ENCODE peak calls at places on chromosomes 2 and 18, in six cellular contexts. G, A, C, W, V and R are unnamed samples.

GRCh38 chr18:22424564-22424963 is 6.8 kb upstream of the CTAGE1 start:
- DNase-seq in G (no peak), C (no peak), A (no peak), W (no peak), V (no peak), R (no peak)

GRCh38 chr2:239535413-239535790 is 134.6 kb upstream of the HDAC4 start:
- DNase-seq in C (no peak), G (no peak), A (no peak), W (no peak), V (no peak), R (no peak)

GRCh38 chr18:76357585-76358265 is 137.3 kb downstream of the ZNF516 start:
- DNase-seq in G (no peak), A (no peak), C (no peak), V (no peak), W (no peak), R (no peak)

GRCh38 chr2:108938069-108938710 is 50.8 kb downstream of the EDAR start:
- DNase-seq in C (no peak), W (no peak), V (no peak), G (no peak), A (no peak), R (no peak)

GRCh38 chr2:26541401-26542193 is 63.7 kb upstream of the OTOF start:
- DNase-seq in V (no peak), A (no peak), G (no peak), C (no peak), W (no peak), R (no peak)

GRCh38 chr2:134249755-134250154 is 4.1 kb upstream of the MGAT5 start:
- DNase-seq in G (no peak), W (no peak), A (no peak), C (no peak), V (no peak), R (no peak)

GRCh38 chr2:28510184-28510583 is 14.3 kb downstream of the PLB1 start:
- DNase-seq in C (no peak), G (peak), W (no peak), A (no peak), V (no peak), R (no peak)

GRCh38 chr2:98896944-98897343 is 39.1 kb downstream of the CRACDL start:
- DNase-seq in C (no peak), W (no peak), A (no peak), V (no peak), G (no peak), R (no peak)

GRCh38 chr2:122652670-122653069 is 897.2 kb downstream of the TSN start:
- DNase-seq in W (no peak), C (no peak), A (no peak), G (no peak), V (no peak), R (no peak)

GRCh38 chr18:72692086-72692485 is 147.9 kb upstream of the CBLN2 start:
- DNase-seq in A (peak), C (no peak), W (no peak), G (peak), V (no peak), R (no peak)

GRCh38 chr2:201440182-201440581 is 11.1 kb downstream of the TRAK2 start:
- DNase-seq in W (no peak), C (no peak), A (peak), V (no peak), G (no peak), R (no peak)

GRCh38 chr2:105778344-105778607 is 33.6 kb downstream of the NCK2 start:
- DNase-seq in A (no peak), W (no peak), V (no peak), C (no peak), G (no peak), R (no peak)

GRCh38 chr2:42858140-42859005 is 66.0 kb upstream of the HAAO start:
- DNase-seq in C (no peak), A (no peak), V (no peak), G (no peak), W (no peak), R (no peak)

GRCh38 chr2:204108301-204108700 is 171.7 kb downstream of the ICOS start:
- DNase-seq in A (peak), G (peak), V (peak), C (no peak), W (peak), R (no peak)

GRCh38 chr2:123502926-123503325 is 522.2 kb upstream of the CNTNAP5 start:
- DNase-seq in V (no peak), A (no peak), W (peak), G (no peak), C (no peak), R (no peak)

GRCh38 chr18:36321636-36322407 is 24.3 kb downstream of the FHOD3 start:
- DNase-seq in C (no peak), W (peak), G (no peak), V (no peak), A (no peak), R (no peak)

GRCh38 chr2:42964444-42965081 is 172.2 kb upstream of the HAAO start:
- DNase-seq in W (peak), V (no peak), G (peak), A (no peak), C (peak), R (peak)

GRCh38 chr18:5197032-5197434 is at the start of gene AKAIN1:
- DNase-seq in V (peak), W (peak), C (no peak), A (peak), G (peak), R (no peak)

GRCh38 chr2:71685073-71685848 is 231.9 kb downstream of the DYSF start:
- DNase-seq in V (no peak), C (no peak), G (peak), A (no peak), W (no peak), R (no peak)

GRCh38 chr2:172120118-172120517 is 17.4 kb upstream of the DLX2 start:
- DNase-seq in A (no peak), V (no peak), W (no peak), C (no peak), G (no peak), R (no peak)

GRCh38 chr18:61503688-61504087 is 170.5 kb downstream of the CDH20 start:
- DNase-seq in C (no peak), G (no peak), W (no peak), A (no peak), V (no peak), R (no peak)

GRCh38 chr2:27085670-27086089 is 892 bp upstream of the KHK start:
- DNase-seq in A (peak), V (peak), G (peak), C (no peak), W (no peak), R (no peak)

GRCh38 chr2:190069936-190070696 is 7.6 kb upstream of the MSTN start:
- DNase-seq in C (peak), A (no peak), V (peak), G (no peak), W (peak), R (peak)

GRCh38 chr2:181120625-181121024 is 140.2 kb downstream of the UBE2E3 start:
- DNase-seq in V (no peak), A (no peak), G (no peak), C (no peak), W (peak), R (no peak)

GRCh38 chr2:151182396-151182795 is 79.3 kb downstream of the RBM43 start:
- DNase-seq in V (no peak), G (no peak), C (no peak), W (no peak), A (no peak), R (no peak)

GRCh38 chr18:79900610-79901570 is 50.6 kb downstream of the SLC66A2 start:
- DNase-seq in V (no peak), A (no peak), W (no peak), C (no peak), G (peak), R (no peak)

GRCh38 chr18:48531979-48532378 is 6.9 kb upstream of the CTIF start:
- DNase-seq in G (peak), A (no peak), V (no peak), C (no peak), W (no peak), R (no peak)